ENCODE peak calls at places on chromosome 20, in ten cellular contexts. One of them, this sample, is unnamed.

GRCh38 chr20:33653218-33653899 is 8.8 kb upstream of the C20orf144 start:
- DNase-seq in NCI-H2171: peak
- DNase-seq in CD8-positive, alpha-beta T cell: peak
- DNase-seq in GF-D8: no peak
- DNase-seq in GM06990: no peak
- DNase-seq in activated T-cell treated with anti-CD3 and anti-CD28 coated beads, Interleukin-2, amount 50 U/mL, for 72 hours: peak
- DNase-seq in HS-5: peak
- DNase-seq in mucosa of descending colon: no peak
- DNase-seq in OCI-LY7: peak
- DNase-seq in Right ventricle myocardium superior: no peak
- DNase-seq in this sample: no peak

GRCh38 chr20:732727-733126 is 35.6 kb downstream of the SLC52A3 start:
- DNase-seq in activated T-cell treated with anti-CD3 and anti-CD28 coated beads, Interleukin-2, amount 50 U/mL, for 72 hours: no peak
- DNase-seq in GM06990: no peak
- DNase-seq in CD8-positive, alpha-beta T cell: no peak
- DNase-seq in Right ventricle myocardium superior: no peak
- DNase-seq in NCI-H2171: no peak
- DNase-seq in OCI-LY7: no peak
- DNase-seq in GF-D8: no peak
- DNase-seq in mucosa of descending colon: no peak
- DNase-seq in HS-5: no peak
- DNase-seq in this sample: no peak

GRCh38 chr20:41618807-41619294 is 674 bp upstream of the CHD6 start:
- DNase-seq in NCI-H2171: no peak
- DNase-seq in OCI-LY7: no peak
- DNase-seq in HS-5: no peak
- DNase-seq in GF-D8: no peak
- DNase-seq in GM06990: no peak
- DNase-seq in CD8-positive, alpha-beta T cell: peak
- DNase-seq in mucosa of descending colon: no peak
- DNase-seq in activated T-cell treated with anti-CD3 and anti-CD28 coated beads, Interleukin-2, amount 50 U/mL, for 72 hours: no peak
- DNase-seq in Right ventricle myocardium superior: no peak
- DNase-seq in this sample: no peak

GRCh38 chr20:57795347-57795697 is 85.5 kb upstream of the PMEPA1 start:
- DNase-seq in GF-D8: no peak
- DNase-seq in GM06990: no peak
- DNase-seq in activated T-cell treated with anti-CD3 and anti-CD28 coated beads, Interleukin-2, amount 50 U/mL, for 72 hours: no peak
- DNase-seq in CD8-positive, alpha-beta T cell: no peak
- DNase-seq in OCI-LY7: no peak
- DNase-seq in HS-5: no peak
- DNase-seq in NCI-H2171: no peak
- DNase-seq in Right ventricle myocardium superior: peak
- DNase-seq in mucosa of descending colon: no peak
- DNase-seq in this sample: no peak

GRCh38 chr20:6142348-6142993 is 19.6 kb upstream of the FERMT1 start:
- DNase-seq in CD8-positive, alpha-beta T cell: no peak
- DNase-seq in GM06990: peak
- DNase-seq in activated T-cell treated with anti-CD3 and anti-CD28 coated beads, Interleukin-2, amount 50 U/mL, for 72 hours: peak
- DNase-seq in GF-D8: no peak
- DNase-seq in mucosa of descending colon: no peak
- DNase-seq in OCI-LY7: peak
- DNase-seq in NCI-H2171: peak
- DNase-seq in HS-5: no peak
- DNase-seq in Right ventricle myocardium superior: no peak
- DNase-seq in this sample: no peak

GRCh38 chr20:4261333-4262284 is 246.3 kb upstream of the RNF24 start:
- DNase-seq in activated T-cell treated with anti-CD3 and anti-CD28 coated beads, Interleukin-2, amount 50 U/mL, for 72 hours: no peak
- DNase-seq in OCI-LY7: no peak
- DNase-seq in GM06990: no peak
- DNase-seq in GF-D8: no peak
- DNase-seq in Right ventricle myocardium superior: no peak
- DNase-seq in CD8-positive, alpha-beta T cell: no peak
- DNase-seq in mucosa of descending colon: no peak
- DNase-seq in NCI-H2171: no peak
- DNase-seq in HS-5: no peak
- DNase-seq in this sample: no peak

GRCh38 chr20:37567331-37567665 is 39.6 kb upstream of the BLCAP start:
- DNase-seq in HS-5: no peak
- DNase-seq in activated T-cell treated with anti-CD3 and anti-CD28 coated beads, Interleukin-2, amount 50 U/mL, for 72 hours: no peak
- DNase-seq in GM06990: no peak
- DNase-seq in GF-D8: no peak
- DNase-seq in Right ventricle myocardium superior: no peak
- DNase-seq in NCI-H2171: peak
- DNase-seq in OCI-LY7: no peak
- DNase-seq in CD8-positive, alpha-beta T cell: no peak
- DNase-seq in mucosa of descending colon: no peak
- DNase-seq in this sample: no peak

GRCh38 chr20:48823960-48824497 is 3.8 kb downstream of the PREX1 start:
- DNase-seq in mucosa of descending colon: no peak
- DNase-seq in OCI-LY7: peak
- DNase-seq in activated T-cell treated with anti-CD3 and anti-CD28 coated beads, Interleukin-2, amount 50 U/mL, for 72 hours: peak
- DNase-seq in Right ventricle myocardium superior: no peak
- DNase-seq in HS-5: peak
- DNase-seq in CD8-positive, alpha-beta T cell: peak
- DNase-seq in GF-D8: no peak
- DNase-seq in GM06990: peak
- DNase-seq in NCI-H2171: no peak
- DNase-seq in this sample: no peak

GRCh38 chr20:60210779-60211617 is 252.8 kb downstream of the CDH26 start:
- DNase-seq in activated T-cell treated with anti-CD3 and anti-CD28 coated beads, Interleukin-2, amount 50 U/mL, for 72 hours: peak
- DNase-seq in OCI-LY7: peak
- DNase-seq in mucosa of descending colon: no peak
- DNase-seq in GF-D8: peak
- DNase-seq in NCI-H2171: no peak
- DNase-seq in CD8-positive, alpha-beta T cell: peak
- DNase-seq in HS-5: peak
- DNase-seq in Right ventricle myocardium superior: peak
- DNase-seq in GM06990: peak
- DNase-seq in this sample: no peak

GRCh38 chr20:16459019-16459700 is 114.1 kb downstream of the KIF16B start:
- DNase-seq in GM06990: no peak
- DNase-seq in activated T-cell treated with anti-CD3 and anti-CD28 coated beads, Interleukin-2, amount 50 U/mL, for 72 hours: no peak
- DNase-seq in CD8-positive, alpha-beta T cell: no peak
- DNase-seq in Right ventricle myocardium superior: peak
- DNase-seq in NCI-H2171: no peak
- DNase-seq in OCI-LY7: no peak
- DNase-seq in mucosa of descending colon: no peak
- DNase-seq in GF-D8: no peak
- DNase-seq in HS-5: peak
- DNase-seq in this sample: no peak

GRCh38 chr20:19588731-19589130 is 169.3 kb upstream of the RIN2 start:
- DNase-seq in GF-D8: no peak
- DNase-seq in OCI-LY7: no peak
- DNase-seq in activated T-cell treated with anti-CD3 and anti-CD28 coated beads, Interleukin-2, amount 50 U/mL, for 72 hours: no peak
- DNase-seq in CD8-positive, alpha-beta T cell: no peak
- DNase-seq in Right ventricle myocardium superior: no peak
- DNase-seq in mucosa of descending colon: no peak
- DNase-seq in HS-5: no peak
- DNase-seq in NCI-H2171: no peak
- DNase-seq in GM06990: no peak
- DNase-seq in this sample: no peak

GRCh38 chr20:63860325-63861051 is 810 bp upstream of the ABHD16B start:
- DNase-seq in CD8-positive, alpha-beta T cell: no peak
- DNase-seq in mucosa of descending colon: no peak
- DNase-seq in NCI-H2171: no peak
- DNase-seq in Right ventricle myocardium superior: peak
- DNase-seq in OCI-LY7: no peak
- DNase-seq in GM06990: no peak
- DNase-seq in HS-5: no peak
- DNase-seq in GF-D8: no peak
- DNase-seq in activated T-cell treated with anti-CD3 and anti-CD28 coated beads, Interleukin-2, amount 50 U/mL, for 72 hours: no peak
- DNase-seq in this sample: no peak

GRCh38 chr20:52518735-52519134 is 327.2 kb upstream of the ZFP64 start:
- DNase-seq in NCI-H2171: no peak
- DNase-seq in HS-5: no peak
- DNase-seq in Right ventricle myocardium superior: no peak
- DNase-seq in GF-D8: no peak
- DNase-seq in GM06990: no peak
- DNase-seq in CD8-positive, alpha-beta T cell: no peak
- DNase-seq in OCI-LY7: no peak
- DNase-seq in activated T-cell treated with anti-CD3 and anti-CD28 coated beads, Interleukin-2, amount 50 U/mL, for 72 hours: no peak
- DNase-seq in mucosa of descending colon: no peak
- DNase-seq in this sample: no peak

GRCh38 chr20:37537505-37537904 is 9.8 kb upstream of the BLCAP start:
- DNase-seq in NCI-H2171: no peak
- DNase-seq in activated T-cell treated with anti-CD3 and anti-CD28 coated beads, Interleukin-2, amount 50 U/mL, for 72 hours: no peak
- DNase-seq in mucosa of descending colon: no peak
- DNase-seq in CD8-positive, alpha-beta T cell: no peak
- DNase-seq in HS-5: no peak
- DNase-seq in OCI-LY7: no peak
- DNase-seq in Right ventricle myocardium superior: no peak
- DNase-seq in GM06990: no peak
- DNase-seq in GF-D8: no peak
- DNase-seq in this sample: no peak